ENCODE peak calls at places on chromosome 18, in ten cellular contexts. U is breast epithelium, C is upper lobe of left lung, E is stomach, V is GM12891, J is prostate gland, P is HepG2, K is H1, G is transverse colon, S is sigmoid colon. A is an unnamed sample.
A peak's percentile ranks its signal among the peaks of the same experiment; 100 is the strongest.

GRCh38 chr18:80191264-80191663 is 56.0 kb downstream of the PARD6G start:
- DNase-seq in C (no peak), K (no peak), G (no peak), P (no peak), V (no peak), J (no peak), E (no peak), S (no peak), U (no peak), A (no peak)

GRCh38 chr18:78518805-78519204 is 460.8 kb upstream of the SALL3 start:
- DNase-seq in E (peak; percentile 10), S (peak; percentile 60), P (no peak), V (no peak), K (no peak), J (no peak), U (no peak), G (no peak), C (peak; percentile 58), A (no peak)

GRCh38 chr18:34729264-34729663 is 19.2 kb downstream of the DTNA start:
- DNase-seq in V (no peak), C (no peak), G (peak; percentile 27), P (peak; percentile 23), K (peak; percentile 27), S (no peak), E (no peak), J (no peak), U (no peak), A (no peak)

GRCh38 chr18:58953627-58954026 is 89.0 kb downstream of the ZNF532 start:
- DNase-seq in G (no peak), K (no peak), P (peak; percentile 16), S (no peak), E (peak; percentile 74), U (no peak), V (no peak), J (no peak), C (no peak), A (no peak)

GRCh38 chr18:63314062-63314790 is 5.3 kb downstream of the BCL2 start:
- DNase-seq in S (no peak), E (no peak), U (no peak), P (no peak), J (no peak), K (no peak), C (no peak), V (no peak), G (no peak), A (no peak)

GRCh38 chr18:47968721-47969120 is 38.3 kb upstream of the SMAD2 start:
- DNase-seq in J (no peak), K (no peak), P (no peak), V (no peak), G (no peak), E (no peak), U (no peak), S (no peak), C (no peak), A (no peak)

GRCh38 chr18:46423226-46423805 is 233.7 kb downstream of the LOXHD1 start:
- DNase-seq in G (no peak), J (no peak), V (no peak), C (no peak), K (no peak), P (no peak), S (no peak), E (no peak), U (no peak), A (no peak)

GRCh38 chr18:67733094-67733493 is 216.6 kb upstream of the DSEL start:
- DNase-seq in P (no peak), E (no peak), S (no peak), V (no peak), K (no peak), G (no peak), U (no peak), C (no peak), J (no peak), A (no peak)

GRCh38 chr18:50602466-50602865 is 42.6 kb downstream of the MAPK4 start:
- DNase-seq in G (no peak), K (no peak), C (no peak), U (no peak), J (no peak), V (no peak), P (no peak), E (no peak), S (no peak), A (no peak)

GRCh38 chr18:76844144-76844543 is 21.8 kb downstream of the ZNF236 start:
- DNase-seq in E (no peak), U (no peak), C (no peak), V (no peak), G (no peak), J (no peak), P (no peak), S (no peak), K (no peak), A (no peak)

GRCh38 chr18:37299471-37300304 is 265.9 kb downstream of the CELF4 start:
- DNase-seq in J (peak; percentile 70), U (peak; percentile 76), G (peak; percentile 79), V (no peak), C (peak; percentile 76), S (peak; percentile 90), E (peak; percentile 85), K (no peak), P (peak; percentile 97), A (no peak)

GRCh38 chr18:35059280-35059927 is 18.2 kb downstream of the MAPRE2 start:
- DNase-seq in G (no peak), K (no peak), P (no peak), U (no peak), E (no peak), S (no peak), V (no peak), C (no peak), J (no peak), A (no peak)

GRCh38 chr18:42922363-42922762 is 193.1 kb downstream of the RIT2 start:
- DNase-seq in E (no peak), J (no peak), K (no peak), P (no peak), V (no peak), C (no peak), S (no peak), U (no peak), G (no peak), A (no peak)

GRCh38 chr18:34322365-34323289 is 97.9 kb upstream of the NOL4 start:
- DNase-seq in P (peak; percentile 59), S (no peak), C (no peak), E (peak; percentile 59), K (no peak), U (no peak), G (peak; percentile 55), V (no peak), J (peak; percentile 40), A (no peak)

GRCh38 chr18:44599409-44599808 is 81.3 kb upstream of the SETBP1 start:
- DNase-seq in P (no peak), G (no peak), S (no peak), E (no peak), J (no peak), C (no peak), V (no peak), U (peak; percentile 50), K (no peak), A (no peak)

DNA sequence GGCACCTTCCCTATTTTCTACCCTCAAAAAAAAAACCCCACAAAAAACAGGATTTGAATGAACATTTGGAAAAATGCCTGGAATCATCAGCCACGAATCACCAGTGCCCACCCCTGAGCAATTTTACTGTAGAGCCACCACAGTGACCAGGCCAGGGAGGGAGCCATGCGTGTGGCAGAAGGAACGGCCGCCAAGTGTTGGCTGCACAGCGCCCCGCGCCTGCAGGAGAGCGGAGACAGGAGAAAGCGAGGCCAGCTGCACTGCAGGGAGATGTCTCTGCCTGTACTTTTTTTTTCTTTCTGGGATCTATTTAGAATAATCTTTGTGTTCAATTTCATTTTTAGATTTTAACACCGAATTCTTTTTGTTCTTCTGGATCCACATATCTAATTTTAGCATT is 269.3 kb upstream of the RAB12 start:
- DNase-seq in P (no peak), C (peak; percentile 56), S (no peak), U (no peak), K (no peak), J (no peak), V (no peak), E (no peak), G (no peak), A (no peak)
- TF ChIP-seq POLR2AphosphoS5 in P (no peak), C (no peak), S (no peak), U (no peak), K (no peak), J (no peak), V (no peak), E (no peak), G (no peak), A (no peak)

GRCh38 chr18:9915291-9916066 is 1.7 kb downstream of the VAPA start:
- DNase-seq in J (no peak), E (no peak), P (no peak), K (no peak), V (no peak), U (no peak), S (no peak), G (no peak), C (no peak), A (no peak)
- TF ChIP-seq POLR2A in J (no peak), E (no peak), P (no peak), K (no peak), V (no peak), U (no peak), S (no peak), G (no peak), C (no peak), A (no peak)

DNA sequence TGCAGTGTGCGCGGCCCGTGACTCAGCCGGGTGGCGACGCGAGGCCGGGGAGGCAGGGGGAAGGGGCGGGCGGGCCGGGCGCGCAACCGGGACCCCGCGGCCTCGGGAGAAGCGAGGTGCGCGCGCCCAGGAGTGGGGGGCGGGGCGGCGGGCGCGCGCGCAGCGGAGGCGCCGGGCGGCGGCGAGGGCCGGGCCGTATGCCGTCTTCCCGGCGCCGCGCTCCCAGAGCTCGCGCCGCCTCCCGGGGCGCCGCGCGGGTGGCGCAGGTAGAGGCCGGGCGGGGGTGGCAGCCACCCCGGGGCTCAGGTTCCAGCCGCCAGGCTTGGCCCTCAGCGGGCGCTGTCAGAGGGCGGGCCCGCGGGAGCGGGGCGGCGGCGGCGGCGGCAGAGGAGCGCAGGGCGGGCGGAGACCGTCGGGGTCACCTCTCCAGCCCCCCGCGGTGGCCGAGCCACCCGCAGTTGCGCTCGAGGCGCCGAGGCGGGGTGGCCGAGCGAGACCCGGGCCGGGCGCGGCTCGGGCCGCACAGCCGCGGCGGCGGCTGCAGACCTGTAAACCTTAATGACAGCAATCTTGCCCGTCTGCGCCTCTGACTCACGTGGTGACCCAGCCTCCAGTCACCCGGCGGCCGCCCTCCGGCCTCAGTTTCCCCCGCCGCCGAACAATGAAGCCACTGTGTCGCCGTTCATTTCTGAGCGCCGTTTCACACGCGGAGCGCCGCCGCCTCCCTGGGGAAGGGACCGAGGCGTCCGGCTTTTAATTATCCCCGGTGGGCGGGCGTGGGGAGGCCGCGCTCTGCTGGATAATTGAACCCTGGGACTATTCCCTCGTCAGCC is 25.3 kb upstream of the SMAD7 start:
- DNase-seq in E (peak; percentile 75), U (no peak), K (no peak), V (peak; percentile 79), P (no peak), S (no peak), G (peak; percentile 67), J (peak; percentile 62), C (peak; percentile 94), A (peak; percentile 77)
- TF ChIP-seq POLR2AphosphoS5 in E (peak; percentile 3), U (no peak), K (no peak), V (no peak), P (no peak), S (no peak), G (no peak), J (no peak), C (no peak), A (no peak)

DNA sequence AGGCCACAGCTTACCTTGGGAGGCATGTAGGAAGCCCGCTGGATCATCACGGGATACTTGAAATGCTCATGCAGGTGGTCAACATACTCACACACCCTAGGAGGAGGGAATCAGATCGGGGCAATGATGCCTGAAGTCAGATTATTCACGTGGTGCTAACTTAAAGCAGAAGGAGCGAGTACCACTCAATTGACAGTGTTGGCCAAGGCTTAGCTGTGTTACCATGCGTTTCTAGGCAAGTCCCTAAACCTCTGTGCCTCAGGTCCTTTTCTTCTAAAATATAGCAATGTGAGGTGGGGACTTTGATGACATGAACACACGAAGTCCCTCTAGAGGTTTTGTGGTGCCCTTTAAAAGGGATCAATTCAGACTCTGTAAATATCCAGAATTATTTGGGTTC is 17.9 kb downstream of the TYMS start:
- DNase-seq in E (no peak), S (no peak), V (no peak), J (no peak), K (no peak), U (no peak), C (no peak), P (no peak), G (no peak), A (no peak)
- TF ChIP-seq POLR2A in E (no peak), S (no peak), V (no peak), J (no peak), K (no peak), U (no peak), C (no peak), P (no peak), G (no peak), A (no peak)